ENCODE peak calls at places on chromosomes 5 and 9, in six cellular contexts. W is SK-N-SH, G is HepG2, T is K562, R is GM12878, X is H1. V is an unnamed sample.

GRCh38 chr5:50824109-50824508 is 157.7 kb downstream of the PARP8 start:
- DNase-seq in W (no peak), G (no peak), T (no peak), R (no peak), X (no peak), V (no peak)

GRCh38 chr5:79512692-79513518 is 1.0 kb downstream of the HOMER1 start:
- DNase-seq in W (peak), G (no peak), T (peak), R (no peak), X (no peak), V (no peak)

GRCh38 chr5:106307265-106307664 is 1363.5 kb downstream of the EFNA5 start:
- DNase-seq in W (no peak), G (no peak), T (no peak), R (no peak), X (no peak), V (no peak)

GRCh38 chr5:91159647-91160046 is 223.5 kb downstream of the ARRDC3 start:
- DNase-seq in W (no peak), G (no peak), T (no peak), R (no peak), X (no peak), V (no peak)

GRCh38 chr5:150214289-150214688 is 24.4 kb downstream of the SLC6A7 start:
- DNase-seq in W (no peak), G (no peak), T (peak), R (no peak), X (no peak), V (no peak)

GRCh38 chr5:61307196-61307590 is 24.9 kb upstream of the ZSWIM6 start:
- DNase-seq in W (no peak), G (no peak), T (no peak), R (no peak), X (no peak), V (no peak)

GRCh38 chr5:73482383-73483193 is 15.7 kb upstream of the BTF3 start:
- DNase-seq in W (no peak), G (no peak), T (no peak), R (no peak), X (no peak), V (no peak)

GRCh38 chr5:140109050-140109817 is 4.7 kb upstream of the PURA start:
- DNase-seq in W (no peak), G (no peak), T (no peak), R (no peak), X (no peak), V (no peak)

GRCh38 chr5:126982195-126982594 is 48.2 kb downstream of the MARCHF3 start:
- DNase-seq in W (no peak), G (no peak), T (no peak), R (no peak), X (no peak), V (no peak)

GRCh38 chr9:19748278-19749126 is 40.3 kb downstream of the SLC24A2 start:
- DNase-seq in W (no peak), G (no peak), T (peak), R (no peak), X (no peak), V (peak)

GRCh38 chr5:140633081-140633471 is at the start of gene CD14:
- DNase-seq in W (no peak), G (peak), T (no peak), R (no peak), X (no peak), V (peak)

GRCh38 chr9:84668204-84669007 is 1.1 kb upstream of the NTRK2 start:
- DNase-seq in W (peak), G (no peak), T (no peak), R (no peak), X (peak), V (peak)
- TF ChIP-seq GABPA in W (no peak), G (no peak), T (no peak), R (no peak), X (no peak), V (no peak)

GRCh38 chr5:72226950-72227349 is 93.1 kb downstream of the MRPS27 start:
- DNase-seq in W (no peak), G (no peak), T (peak), R (no peak), X (no peak), V (no peak)

GRCh38 chr5:72222521-72222920 is 97.5 kb downstream of the MRPS27 start:
- DNase-seq in W (no peak), G (no peak), T (no peak), R (no peak), X (no peak), V (no peak)

GRCh38 chr5:72221099-72221498 is 98.9 kb downstream of the MRPS27 start:
- DNase-seq in W (no peak), G (no peak), T (no peak), R (no peak), X (no peak), V (no peak)

GRCh38 chr5:72223371-72223770 is 96.7 kb downstream of the MRPS27 start:
- DNase-seq in W (no peak), G (no peak), T (no peak), R (no peak), X (no peak), V (no peak)

GRCh38 chr5:72224946-72225427 is 95.1 kb downstream of the MRPS27 start:
- DNase-seq in W (no peak), G (no peak), T (no peak), R (no peak), X (no peak), V (no peak)
- TF ChIP-seq GABPA in W (no peak), G (no peak), T (no peak), R (no peak), X (no peak), V (no peak)

GRCh38 chr9:103188966-103189365 is 193.8 kb downstream of the CYLC2 start:
- DNase-seq in W (no peak), G (no peak), T (no peak), R (no peak), X (no peak), V (no peak)

GRCh38 chr9:103186959-103187358 is 191.8 kb downstream of the CYLC2 start:
- DNase-seq in W (no peak), G (no peak), T (no peak), R (no peak), X (no peak), V (no peak)

DNA sequence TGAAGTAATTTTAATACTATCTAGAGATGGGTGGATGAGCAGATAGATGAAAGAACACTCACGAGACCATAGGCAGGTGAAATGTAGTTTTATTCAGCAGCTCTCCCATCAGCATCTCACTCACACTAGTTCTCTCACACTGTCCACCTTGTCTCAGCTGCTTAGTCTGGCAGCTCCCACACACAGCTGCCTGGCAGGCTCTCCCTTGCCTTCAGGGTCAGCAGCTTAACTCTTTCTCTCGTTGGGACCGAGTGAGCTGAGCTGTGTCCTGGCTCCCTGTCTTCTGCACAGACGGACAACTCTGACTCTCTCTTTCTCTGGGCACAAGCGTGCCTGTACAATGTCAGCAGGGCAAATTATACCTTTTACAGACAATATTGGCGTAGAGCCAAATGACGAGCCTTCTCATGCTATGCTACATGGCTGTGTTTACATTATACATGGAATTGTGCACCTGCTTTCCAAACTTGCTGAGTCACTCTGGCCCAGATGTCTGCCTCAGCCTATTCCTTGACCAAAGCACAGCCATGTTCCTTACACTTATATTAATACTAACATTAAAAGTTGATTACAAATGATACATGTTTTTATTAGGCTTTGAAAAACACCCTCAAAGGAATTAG is 188.5 kb downstream of the CYLC2 start:
- DNase-seq in W (peak), G (peak), T (no peak), R (no peak), X (no peak), V (no peak)
- TF ChIP-seq GABPA in W (no peak), G (no peak), T (no peak), R (no peak), X (no peak), V (no peak)

DNA sequence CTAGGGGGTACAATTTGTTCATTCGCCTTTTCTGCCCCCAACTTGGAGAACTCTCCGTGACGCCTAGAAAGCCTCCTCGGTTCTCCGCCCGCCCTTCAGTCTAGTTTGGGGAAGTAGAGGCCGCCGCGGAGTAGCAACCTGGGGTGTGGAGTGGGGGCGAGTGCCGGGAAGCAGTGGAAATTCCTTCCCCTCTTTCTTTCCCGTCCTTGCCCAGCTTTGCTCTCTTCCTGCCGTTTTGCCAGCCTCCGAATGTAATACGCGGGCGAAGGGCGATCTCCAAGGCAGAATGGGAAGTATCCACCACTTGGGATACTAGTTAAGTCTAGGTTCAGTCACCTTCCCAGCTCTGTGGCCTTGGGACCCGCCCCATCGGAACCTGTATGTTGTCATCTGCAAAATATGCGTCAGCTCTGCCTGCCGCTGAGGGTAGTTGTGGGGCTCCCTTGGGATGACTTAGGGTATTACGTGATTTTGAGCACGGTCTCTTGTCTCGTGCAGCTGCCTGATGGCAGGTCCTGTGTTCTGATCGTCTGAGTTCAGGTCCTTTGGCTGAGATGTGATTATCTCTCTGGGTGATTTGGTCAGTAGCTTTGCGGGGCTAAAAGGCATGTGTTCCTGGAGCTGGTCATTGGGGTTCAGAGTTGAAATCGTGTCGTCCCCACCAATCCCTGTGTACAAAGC is 726 bp downstream of the PAM start:
- DNase-seq in W (peak), G (peak), T (peak), R (peak), X (no peak), V (peak)
- TF ChIP-seq GABPA in W (no peak), G (no peak), T (no peak), R (no peak), X (no peak), V (no peak)

GRCh38 chr9:133112361-133113026 is 8.5 kb downstream of the RALGDS start:
- DNase-seq in W (no peak), G (no peak), T (no peak), R (peak), X (no peak), V (peak)
- TF ChIP-seq GABPA in W (no peak), G (no peak), T (no peak), R (no peak), X (no peak), V (no peak)

GRCh38 chr5:17379188-17379951 is 118.7 kb upstream of the TAF11L2 start:
- DNase-seq in W (peak), G (no peak), T (no peak), R (no peak), X (no peak), V (no peak)
- TF ChIP-seq GABPA in W (no peak), G (no peak), T (no peak), R (no peak), X (no peak), V (no peak)

GRCh38 chr9:36039121-36039520 is 2.4 kb downstream of the RECK start:
- DNase-seq in W (no peak), G (no peak), T (no peak), R (no peak), X (no peak), V (no peak)
- TF ChIP-seq GABPA in W (no peak), G (no peak), T (no peak), R (no peak), X (no peak), V (no peak)

GRCh38 chr9:1960696-1961095 is 54.5 kb upstream of the SMARCA2 start:
- DNase-seq in W (no peak), G (no peak), T (no peak), R (no peak), X (no peak), V (no peak)
- TF ChIP-seq GABPA in W (no peak), G (no peak), T (no peak), R (no peak), X (no peak), V (no peak)

GRCh38 chr9:34374339-34374738 is 2.4 kb downstream of the MYORG start:
- DNase-seq in W (no peak), G (no peak), T (no peak), R (no peak), X (no peak), V (no peak)

GRCh38 chr9:34374905-34375552 is 1.7 kb downstream of the MYORG start:
- DNase-seq in W (no peak), G (peak), T (no peak), R (no peak), X (no peak), V (no peak)

GRCh38 chr9:34377402-34377741 is 674 bp upstream of the MYORG start:
- DNase-seq in W (peak), G (no peak), T (no peak), R (no peak), X (no peak), V (no peak)

GRCh38 chr9:34376596-34377401 is at the start of gene MYORG:
- DNase-seq in W (peak), G (peak), T (peak), R (peak), X (peak), V (peak)

DNA sequence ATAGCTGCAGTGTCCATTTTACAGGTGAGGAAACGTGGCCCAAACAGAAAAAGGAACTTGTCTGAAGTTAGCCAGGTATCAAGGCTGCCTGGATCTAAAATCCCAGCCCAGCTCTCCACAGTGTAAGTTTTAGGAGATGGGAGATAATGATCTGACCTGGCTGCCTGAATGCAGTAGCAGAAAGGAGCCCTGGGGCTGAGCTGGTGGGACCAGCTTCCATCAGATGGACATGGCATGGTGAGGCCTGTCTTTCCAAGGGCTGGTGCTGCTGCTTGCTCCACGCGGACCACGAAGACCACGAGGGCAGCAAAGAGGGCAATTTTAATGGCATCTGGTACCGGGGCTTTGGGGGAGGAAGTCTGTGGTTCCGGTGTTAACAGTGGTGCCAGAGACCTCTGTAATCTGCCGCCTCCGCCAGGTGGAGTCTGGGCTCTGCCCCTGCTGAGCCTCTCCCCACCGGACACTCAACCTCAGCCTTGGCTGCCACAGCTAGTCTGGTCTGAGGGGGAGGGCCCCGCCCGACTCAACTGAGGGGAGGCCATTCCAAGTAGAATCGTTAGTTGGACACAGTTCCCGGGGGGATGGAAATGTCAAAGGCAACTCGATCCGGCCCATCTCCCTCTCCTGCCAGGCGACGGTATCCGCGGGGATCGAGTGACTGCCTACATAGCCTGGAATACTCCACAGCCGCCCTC is 650 bp downstream of the MYORG start:
- DNase-seq in W (peak), G (peak), T (peak), R (no peak), X (no peak), V (no peak)
- TF ChIP-seq GABPA in W (no peak), G (no peak), T (no peak), R (no peak), X (no peak), V (no peak)

DNA sequence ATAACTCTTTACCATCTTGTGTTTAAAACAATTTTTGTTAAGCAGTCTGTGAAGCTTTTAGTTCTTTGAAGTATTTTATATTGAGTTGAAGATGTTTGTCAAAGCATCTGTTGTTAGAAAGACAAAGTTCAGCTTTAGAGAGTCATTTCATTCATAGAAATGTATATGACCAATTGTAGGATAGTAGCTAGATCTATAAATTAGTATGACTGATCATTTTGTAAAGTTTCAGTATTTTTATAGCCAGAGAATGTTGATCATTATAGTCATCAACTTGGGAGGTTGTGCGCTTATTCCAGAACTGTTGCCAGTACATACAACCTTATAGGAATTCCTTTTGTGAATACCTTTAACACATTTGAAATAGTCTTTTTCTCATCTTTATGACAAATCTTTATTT is 5.2 kb downstream of the NIPBL start:
- DNase-seq in W (no peak), G (no peak), T (no peak), R (no peak), X (no peak), V (no peak)
- TF ChIP-seq GABPA in W (no peak), G (no peak), T (no peak), R (no peak), X (no peak), V (no peak)